ENCODE peak calls at places on chromosomes 7 and 10, in seven cellular contexts. One of them, this sample, is unnamed.
A peak's percentile ranks its signal among the peaks of the same experiment; 100 is the strongest.

GRCh38 chr10:117188399-117188798 is 8.9 kb upstream of the KCNK18 start:
- DNase-seq in CD8-positive, alpha-beta memory T cell: no peak
- DNase-seq in aorta: no peak
- DNase-seq in transverse colon: no peak
- DNase-seq in PC-9: no peak
- DNase-seq in mesendoderm: no peak
- DNase-seq in K562: no peak
- DNase-seq in this sample: no peak

GRCh38 chr10:48655426-48656240 is 29.0 kb upstream of the WDFY4 start:
- DNase-seq in transverse colon: peak; percentile 69
- DNase-seq in CD8-positive, alpha-beta memory T cell: no peak
- DNase-seq in PC-9: peak; percentile 82
- DNase-seq in mesendoderm: no peak
- DNase-seq in K562: peak; percentile 59
- DNase-seq in aorta: peak; percentile 97
- DNase-seq in this sample: no peak

GRCh38 chr7:42972703-42973500 is 40.7 kb downstream of the MRPL32 start:
- DNase-seq in mesendoderm: peak; percentile 26
- DNase-seq in aorta: peak; percentile 79
- DNase-seq in transverse colon: peak; percentile 17
- DNase-seq in K562: peak; percentile 54
- DNase-seq in PC-9: no peak
- DNase-seq in CD8-positive, alpha-beta memory T cell: no peak
- DNase-seq in this sample: no peak

GRCh38 chr7:117211614-117212013 is 111.2 kb downstream of the WNT2 start:
- DNase-seq in transverse colon: no peak
- DNase-seq in CD8-positive, alpha-beta memory T cell: no peak
- DNase-seq in PC-9: no peak
- DNase-seq in mesendoderm: no peak
- DNase-seq in K562: no peak
- DNase-seq in aorta: no peak
- DNase-seq in this sample: no peak

GRCh38 chr7:102451371-102452054 is 13.2 kb downstream of the ALKBH4 start:
- DNase-seq in K562: peak; percentile 86
- DNase-seq in CD8-positive, alpha-beta memory T cell: no peak
- DNase-seq in PC-9: no peak
- DNase-seq in aorta: no peak
- DNase-seq in transverse colon: no peak
- DNase-seq in mesendoderm: no peak
- DNase-seq in this sample: no peak

GRCh38 chr10:4721994-4722753 is 103.8 kb upstream of the AKR1E2 start:
- DNase-seq in transverse colon: no peak
- DNase-seq in mesendoderm: no peak
- DNase-seq in K562: no peak
- DNase-seq in aorta: no peak
- DNase-seq in CD8-positive, alpha-beta memory T cell: no peak
- DNase-seq in PC-9: no peak
- DNase-seq in this sample: no peak

GRCh38 chr10:123611243-123611642 is 54.9 kb upstream of the GPR26 start:
- DNase-seq in mesendoderm: no peak
- DNase-seq in transverse colon: no peak
- DNase-seq in aorta: no peak
- DNase-seq in CD8-positive, alpha-beta memory T cell: no peak
- DNase-seq in PC-9: no peak
- DNase-seq in K562: no peak
- DNase-seq in this sample: no peak

GRCh38 chr7:138797715-138798320 is at the start of the genes ATP6V0A4 and TMEM213:
- DNase-seq in PC-9: no peak
- DNase-seq in mesendoderm: peak; percentile 66
- DNase-seq in CD8-positive, alpha-beta memory T cell: no peak
- DNase-seq in transverse colon: no peak
- DNase-seq in aorta: no peak
- DNase-seq in K562: no peak
- DNase-seq in this sample: no peak

GRCh38 chr10:4725917-4726606 is 99.9 kb upstream of the AKR1E2 start:
- DNase-seq in aorta: no peak
- DNase-seq in K562: no peak
- DNase-seq in transverse colon: no peak
- DNase-seq in mesendoderm: no peak
- DNase-seq in CD8-positive, alpha-beta memory T cell: no peak
- DNase-seq in PC-9: no peak
- DNase-seq in this sample: no peak

GRCh38 chr10:104897679-104898078 is 256.6 kb downstream of the SORCS3 start:
- DNase-seq in PC-9: no peak
- DNase-seq in aorta: no peak
- DNase-seq in mesendoderm: no peak
- DNase-seq in CD8-positive, alpha-beta memory T cell: no peak
- DNase-seq in transverse colon: no peak
- DNase-seq in K562: no peak
- DNase-seq in this sample: no peak

GRCh38 chr7:132430863-132431822 is 145.1 kb downstream of the PLXNA4 start:
- DNase-seq in K562: no peak
- DNase-seq in aorta: peak; percentile 90
- DNase-seq in mesendoderm: no peak
- DNase-seq in transverse colon: peak; percentile 72
- DNase-seq in PC-9: no peak
- DNase-seq in CD8-positive, alpha-beta memory T cell: peak; percentile 42
- DNase-seq in this sample: peak; percentile 64

GRCh38 chr10:28125701-28126100 is 126.8 kb upstream of the ODAD2 start:
- DNase-seq in aorta: no peak
- DNase-seq in mesendoderm: no peak
- DNase-seq in PC-9: no peak
- DNase-seq in K562: no peak
- DNase-seq in transverse colon: no peak
- DNase-seq in CD8-positive, alpha-beta memory T cell: no peak
- DNase-seq in this sample: no peak

GRCh38 chr10:50574932-50575331 is 48.8 kb downstream of the SGMS1 start:
- DNase-seq in K562: no peak
- DNase-seq in CD8-positive, alpha-beta memory T cell: no peak
- DNase-seq in PC-9: no peak
- DNase-seq in transverse colon: no peak
- DNase-seq in aorta: no peak
- DNase-seq in mesendoderm: no peak
- DNase-seq in this sample: no peak

GRCh38 chr10:76547352-76547972 is 1090.1 kb downstream of the KCNMA1 start:
- DNase-seq in CD8-positive, alpha-beta memory T cell: peak; percentile 2
- DNase-seq in mesendoderm: peak; percentile 86
- DNase-seq in transverse colon: peak; percentile 82
- DNase-seq in K562: peak; percentile 58
- DNase-seq in PC-9: peak; percentile 67
- DNase-seq in aorta: peak; percentile 84
- DNase-seq in this sample: peak; percentile 5

GRCh38 chr10:70441161-70441876 is at the start of gene NODAL:
- DNase-seq in transverse colon: no peak
- DNase-seq in aorta: no peak
- DNase-seq in CD8-positive, alpha-beta memory T cell: no peak
- DNase-seq in PC-9: no peak
- DNase-seq in mesendoderm: peak; percentile 81
- DNase-seq in K562: no peak
- DNase-seq in this sample: peak; percentile 11

GRCh38 chr10:113549856-113550255 is 3.0 kb upstream of the HABP2 start:
- DNase-seq in K562: no peak
- DNase-seq in transverse colon: no peak
- DNase-seq in PC-9: no peak
- DNase-seq in mesendoderm: no peak
- DNase-seq in CD8-positive, alpha-beta memory T cell: no peak
- DNase-seq in aorta: no peak
- DNase-seq in this sample: no peak

GRCh38 chr10:24255115-24255895 is 46.4 kb downstream of the KIAA1217 start:
- DNase-seq in aorta: no peak
- DNase-seq in K562: no peak
- DNase-seq in CD8-positive, alpha-beta memory T cell: no peak
- DNase-seq in PC-9: peak; percentile 65
- DNase-seq in mesendoderm: peak; percentile 70
- DNase-seq in transverse colon: no peak
- DNase-seq in this sample: no peak

DNA sequence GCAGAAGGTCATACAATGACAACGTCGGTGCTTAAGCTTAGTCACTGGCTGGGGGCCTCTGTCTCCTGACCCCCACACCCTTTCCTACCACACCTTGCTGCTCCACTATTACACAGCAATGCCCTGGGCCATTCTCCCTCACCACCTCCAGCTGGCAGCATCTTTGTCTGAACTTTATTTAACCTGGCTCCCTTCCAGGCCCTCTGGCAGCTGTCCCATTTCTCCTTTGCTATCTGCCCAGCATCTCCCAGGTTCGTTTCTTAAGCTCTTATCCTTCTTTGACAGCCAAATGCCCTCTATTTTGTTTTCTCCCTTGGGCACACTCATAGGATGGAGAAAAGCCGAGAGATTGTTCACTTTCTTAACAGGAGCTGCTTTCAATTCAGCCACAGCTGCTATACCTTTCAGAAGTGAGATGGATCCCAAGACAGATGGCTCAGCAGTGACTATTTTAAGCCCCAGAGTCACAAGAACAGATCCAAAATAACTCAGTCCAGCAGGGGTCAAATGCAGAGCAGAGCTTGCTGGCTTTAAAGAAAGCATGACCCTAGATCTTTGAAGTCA is 1277.1 kb upstream of the AUTS2 start:
- DNase-seq in aorta: no peak
- DNase-seq in PC-9: peak; percentile 6
- DNase-seq in transverse colon: no peak
- DNase-seq in mesendoderm: peak; percentile 17
- DNase-seq in CD8-positive, alpha-beta memory T cell: no peak
- DNase-seq in K562: no peak
- DNase-seq in this sample: no peak
- H3K27ac ChIP-seq in aorta: peak overlapping the region; percentile 82
- H3K27ac ChIP-seq in PC-9: peak overlapping the region; percentile 60
- H3K27ac ChIP-seq in transverse colon: no peak overlapping the region
- H3K27ac ChIP-seq in mesendoderm: no peak overlapping the region
- H3K27ac ChIP-seq in CD8-positive, alpha-beta memory T cell: no peak overlapping the region
- H3K27ac ChIP-seq in K562: no peak overlapping the region
- H3K27ac ChIP-seq in this sample: no peak overlapping the region

GRCh38 chr10:119176166-119176565 is 2.4 kb downstream of the PRDX3 start:
- DNase-seq in transverse colon: no peak
- DNase-seq in PC-9: no peak
- DNase-seq in CD8-positive, alpha-beta memory T cell: no peak
- DNase-seq in mesendoderm: no peak
- DNase-seq in aorta: peak; percentile 8
- DNase-seq in K562: no peak
- DNase-seq in this sample: no peak

GRCh38 chr10:119177708-119178370 is 773 bp downstream of the PRDX3 start:
- DNase-seq in K562: no peak
- DNase-seq in transverse colon: no peak
- DNase-seq in aorta: no peak
- DNase-seq in PC-9: no peak
- DNase-seq in CD8-positive, alpha-beta memory T cell: no peak
- DNase-seq in mesendoderm: no peak
- DNase-seq in this sample: no peak

GRCh38 chr10:119178371-119179119 is at the start of gene PRDX3:
- DNase-seq in PC-9: peak; percentile 84
- DNase-seq in CD8-positive, alpha-beta memory T cell: peak; percentile 90
- DNase-seq in aorta: peak; percentile 98
- DNase-seq in K562: peak; percentile 88
- DNase-seq in transverse colon: peak; percentile 95
- DNase-seq in mesendoderm: peak; percentile 97
- DNase-seq in this sample: peak; percentile 89

DNA sequence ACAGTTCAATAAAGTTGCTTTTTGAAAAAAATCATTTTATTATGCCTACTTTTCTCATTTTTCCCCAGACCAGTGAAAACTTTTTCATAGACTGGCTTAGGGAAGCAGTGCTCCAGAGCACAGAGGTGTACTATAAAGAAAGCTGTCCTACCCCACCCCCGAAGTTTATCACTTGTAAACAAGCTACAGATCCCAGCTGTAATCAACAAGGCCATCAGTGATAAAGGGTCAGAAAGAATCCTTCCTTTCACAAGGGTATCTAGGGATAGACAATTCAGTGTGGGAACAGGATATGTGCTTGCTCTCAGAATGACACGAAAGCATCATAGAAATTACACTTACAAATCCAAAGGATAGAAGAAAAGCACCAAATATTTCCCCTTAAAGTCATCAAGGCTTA is 4.5 kb downstream of the PRDX3 start:
- DNase-seq in CD8-positive, alpha-beta memory T cell: no peak
- DNase-seq in mesendoderm: peak; percentile 40
- DNase-seq in transverse colon: no peak
- DNase-seq in K562: no peak
- DNase-seq in PC-9: no peak
- DNase-seq in aorta: no peak
- DNase-seq in this sample: no peak
- H3K36me3 ChIP-seq in CD8-positive, alpha-beta memory T cell: peaks cover 26% of the 10 kb centered on the region
- H3K36me3 ChIP-seq in mesendoderm: peaks cover 13% of the 10 kb centered on the region
- H3K36me3 ChIP-seq in transverse colon: peaks cover 34% of the 10 kb centered on the region
- H3K36me3 ChIP-seq in K562: peaks cover 57% of the 10 kb centered on the region
- H3K36me3 ChIP-seq in PC-9: peaks cover 5% of the 10 kb centered on the region
- H3K36me3 ChIP-seq in aorta: no peaks in the 10 kb centered on the region
- H3K36me3 ChIP-seq in this sample: no peaks in the 10 kb centered on the region

GRCh38 chr10:93376372-93377296 is 105.5 kb downstream of the MYOF start:
- DNase-seq in mesendoderm: peak; percentile 87
- DNase-seq in aorta: peak; percentile 75
- DNase-seq in K562: peak; percentile 54
- DNase-seq in PC-9: peak; percentile 59
- DNase-seq in transverse colon: peak; percentile 42
- DNase-seq in CD8-positive, alpha-beta memory T cell: peak; percentile 24
- DNase-seq in this sample: peak; percentile 69
- H3K4me3 ChIP-seq in mesendoderm: no peak overlapping the region
- H3K4me3 ChIP-seq in aorta: no peak overlapping the region
- H3K4me3 ChIP-seq in K562: no peak overlapping the region
- H3K4me3 ChIP-seq in PC-9: peak overlapping the region; percentile 35
- H3K4me3 ChIP-seq in transverse colon: no peak overlapping the region
- H3K4me3 ChIP-seq in CD8-positive, alpha-beta memory T cell: no peak overlapping the region
- H3K4me3 ChIP-seq in this sample: no peak overlapping the region

GRCh38 chr7:95547949-95548348 is 48.4 kb downstream of the PDK4 start:
- DNase-seq in transverse colon: no peak
- DNase-seq in mesendoderm: no peak
- DNase-seq in K562: no peak
- DNase-seq in aorta: no peak
- DNase-seq in PC-9: no peak
- DNase-seq in CD8-positive, alpha-beta memory T cell: no peak
- DNase-seq in this sample: no peak

GRCh38 chr7:95553939-95554338 is 42.4 kb downstream of the PDK4 start:
- DNase-seq in transverse colon: no peak
- DNase-seq in mesendoderm: no peak
- DNase-seq in aorta: no peak
- DNase-seq in CD8-positive, alpha-beta memory T cell: no peak
- DNase-seq in PC-9: no peak
- DNase-seq in K562: no peak
- DNase-seq in this sample: no peak

GRCh38 chr7:95547356-95547755 is 49.0 kb downstream of the PDK4 start:
- DNase-seq in K562: no peak
- DNase-seq in CD8-positive, alpha-beta memory T cell: no peak
- DNase-seq in transverse colon: no peak
- DNase-seq in PC-9: no peak
- DNase-seq in mesendoderm: no peak
- DNase-seq in aorta: no peak
- DNase-seq in this sample: no peak

GRCh38 chr7:95549818-95550529 is 46.3 kb downstream of the PDK4 start:
- DNase-seq in CD8-positive, alpha-beta memory T cell: no peak
- DNase-seq in aorta: peak; percentile 87
- DNase-seq in mesendoderm: peak; percentile 80
- DNase-seq in K562: no peak
- DNase-seq in PC-9: peak; percentile 80
- DNase-seq in transverse colon: peak; percentile 92
- DNase-seq in this sample: no peak

DNA sequence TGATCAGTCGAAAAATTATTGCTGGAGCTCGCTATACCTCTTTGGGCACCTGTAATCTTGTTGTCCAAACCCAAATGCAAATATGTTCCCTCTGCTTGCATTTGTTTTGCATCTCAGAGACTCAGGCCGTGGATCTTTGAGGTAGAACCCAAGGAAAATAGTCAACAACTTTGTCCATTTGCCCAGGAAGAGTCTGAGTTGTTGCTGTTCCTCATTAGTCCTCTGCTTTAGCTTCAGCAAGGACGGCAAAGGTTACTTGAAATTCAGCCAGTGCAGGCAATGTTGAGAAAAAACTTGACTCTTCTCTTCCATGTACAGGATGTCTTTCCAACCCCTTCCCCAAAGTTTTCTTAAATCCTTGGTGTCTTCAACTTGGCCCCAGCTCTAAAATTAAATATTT is 45.8 kb downstream of the PDK4 start:
- DNase-seq in CD8-positive, alpha-beta memory T cell: no peak
- DNase-seq in K562: no peak
- DNase-seq in PC-9: no peak
- DNase-seq in mesendoderm: no peak
- DNase-seq in transverse colon: no peak
- DNase-seq in aorta: no peak
- DNase-seq in this sample: no peak
- H3K27ac ChIP-seq in CD8-positive, alpha-beta memory T cell: no peak overlapping the region
- H3K27ac ChIP-seq in K562: no peak overlapping the region
- H3K27ac ChIP-seq in PC-9: peak overlapping the region; percentile 96
- H3K27ac ChIP-seq in mesendoderm: no peak overlapping the region
- H3K27ac ChIP-seq in transverse colon: peak overlapping the region; percentile 94
- H3K27ac ChIP-seq in aorta: peak overlapping the region; percentile 43
- H3K27ac ChIP-seq in this sample: no peak overlapping the region